ENCODE peak calls at places on chromosomes 6 and 20, in five cellular contexts. U, C, D, B and X are unnamed samples.

GRCh38 chr20:50621068-50621467 is 70.3 kb downstream of the RIPOR3 start:
- DNase-seq in C (no peak), D (no peak), U (no peak), B (no peak), X (no peak)

GRCh38 chr6:82408952-82409421 is 45.4 kb downstream of the TPBG start:
- DNase-seq in U (no peak), C (no peak), B (no peak), D (no peak), X (no peak)

GRCh38 chr6:137493218-137494038 is 766 bp downstream of the OLIG3 start:
- DNase-seq in C (no peak), U (no peak), D (no peak), B (no peak), X (no peak)

GRCh38 chr20:4068708-4069107 is 53.4 kb upstream of the RNF24 start:
- DNase-seq in C (peak), U (no peak), B (no peak), D (peak), X (no peak)

GRCh38 chr6:73134588-73134987 is 90.7 kb downstream of the KHDC1L start:
- DNase-seq in B (peak), U (peak), C (peak), D (no peak), X (no peak)

GRCh38 chr6:35062676-35063574 is 78.2 kb downstream of the TCP11 start:
- DNase-seq in U (no peak), B (no peak), C (no peak), D (no peak), X (no peak)

GRCh38 chr20:63054103-63054474 is 47.3 kb upstream of the BHLHE23 start:
- DNase-seq in B (peak), U (peak), C (no peak), D (no peak), X (no peak)

GRCh38 chr6:143058987-143059386 is 1.7 kb upstream of the AIG1 start:
- DNase-seq in D (no peak), U (no peak), C (no peak), B (no peak), X (no peak)

GRCh38 chr20:54340667-54341081 is 132.8 kb downstream of the PFDN4 start:
- DNase-seq in U (no peak), D (no peak), B (no peak), C (no peak), X (no peak)

GRCh38 chr20:11891081-11891826 is 26.4 kb upstream of the BTBD3 start:
- DNase-seq in U (peak), B (peak), D (peak), C (peak), X (no peak)

GRCh38 chr6:161792887-161793286 is 519.0 kb upstream of the AGPAT4 start:
- DNase-seq in U (no peak), B (no peak), C (no peak), D (no peak), X (no peak)

GRCh38 chr6:149746147-149746946 is at the start of gene NUP43:
- DNase-seq in D (peak), C (peak), B (peak), U (peak), X (peak)
- TF ChIP-seq POLR2A in D (no peak), C (peak), B (no peak), U (no peak), X (peak)

GRCh38 chr6:52284460-52285173 is at the start of gene MCM3:
- DNase-seq in C (peak), D (peak), U (peak), B (peak), X (peak)
- TF ChIP-seq POLR2A in C (peak), D (no peak), U (no peak), B (no peak), X (peak)

GRCh38 chr6:150068786-150069648 is at the start of gene ULBP3:
- DNase-seq in U (peak), B (peak), C (peak), D (peak), X (peak)
- TF ChIP-seq POLR2A in U (no peak), B (no peak), C (peak), D (no peak), X (no peak)

DNA sequence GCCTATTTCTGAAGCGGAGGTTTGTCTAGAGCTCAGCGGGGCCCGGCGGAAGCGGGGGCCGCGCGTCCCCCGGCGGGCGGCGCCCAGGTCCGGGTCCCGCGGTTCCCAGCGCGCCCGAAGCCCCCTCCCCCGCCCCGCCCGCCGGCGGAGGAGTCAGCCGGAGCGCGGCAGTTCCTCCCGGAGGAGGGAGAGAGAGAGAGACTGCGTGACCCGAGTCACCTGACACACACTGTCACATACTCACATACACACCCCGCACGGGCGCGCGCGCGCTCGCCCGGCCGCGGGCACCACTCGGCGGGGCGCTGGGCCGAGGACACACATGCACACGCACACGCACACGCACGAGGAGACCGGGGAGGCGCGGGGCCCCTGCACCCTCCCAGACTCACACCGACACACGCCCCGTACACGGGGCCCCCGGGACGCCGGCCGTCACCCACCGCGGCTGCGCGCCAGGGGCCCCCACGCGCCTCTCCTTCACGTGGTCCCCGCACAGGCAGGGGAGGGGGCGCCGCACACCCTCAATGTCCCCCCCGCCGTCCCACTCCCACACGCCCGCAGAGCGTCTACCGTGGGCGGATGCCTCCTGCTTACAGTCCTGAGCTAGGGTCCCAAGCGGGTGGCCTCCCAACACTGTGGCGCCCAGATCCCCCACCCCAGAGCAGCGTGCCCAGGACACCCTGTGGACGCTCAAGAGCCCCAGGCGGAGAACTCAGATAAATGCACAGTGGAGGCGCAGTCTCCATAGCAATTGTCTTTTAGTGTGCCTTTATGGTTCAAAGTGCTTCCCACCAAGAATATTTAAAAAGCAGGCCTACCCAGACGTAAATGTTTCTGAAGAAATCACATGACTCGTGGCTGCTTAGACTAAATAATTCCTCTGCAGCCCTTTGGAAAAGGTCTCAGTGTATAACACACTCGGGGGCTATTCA is at the start of gene RRAGD:
- DNase-seq in B (peak), U (peak), D (peak), C (peak), X (peak)
- TF ChIP-seq POLR2A in B (no peak), U (peak), D (no peak), C (no peak), X (no peak)

DNA sequence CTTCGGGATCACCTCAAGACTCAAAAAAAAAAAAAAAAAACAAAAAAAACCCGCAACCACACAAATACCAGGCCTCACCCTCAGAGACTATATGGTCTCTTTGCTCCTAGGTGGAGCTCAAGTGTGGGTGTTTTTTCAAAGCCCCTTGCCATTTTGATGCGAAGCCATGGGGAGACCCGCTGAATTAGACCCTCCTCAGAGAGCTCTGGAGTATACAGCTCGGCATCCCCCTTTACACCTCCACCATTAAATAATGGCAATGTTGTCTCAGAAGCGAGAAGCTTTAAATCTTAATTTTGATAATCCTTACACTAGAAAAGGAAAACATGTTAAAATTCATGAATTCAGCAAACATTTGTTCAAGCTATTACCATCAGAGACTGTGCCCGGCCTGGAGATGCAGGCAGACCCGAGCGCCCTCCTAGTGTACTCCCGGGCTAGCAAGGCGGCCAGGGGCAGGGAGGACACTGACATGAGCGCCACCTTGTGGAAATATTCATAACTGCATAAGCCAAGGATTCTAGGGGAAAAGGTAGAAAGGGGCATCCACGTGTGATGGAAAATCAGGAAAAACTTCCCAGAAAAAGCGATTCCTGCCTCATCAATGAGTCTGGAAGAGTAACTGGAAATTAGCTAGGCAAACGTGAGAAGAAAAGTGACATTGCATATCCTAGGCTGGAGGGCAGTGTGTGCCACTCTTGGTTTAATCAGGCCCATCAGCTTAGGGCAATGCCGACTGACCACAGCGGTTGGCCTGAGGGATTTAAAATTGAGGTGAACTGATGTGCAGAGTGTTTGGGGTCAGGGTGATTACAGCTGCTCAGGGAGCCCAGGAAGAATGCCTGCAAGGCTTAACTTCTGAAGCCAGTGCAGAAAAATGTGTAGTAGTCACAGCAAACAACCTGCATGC is 72.5 kb downstream of the B3GAT2 start:
- DNase-seq in B (peak), D (peak), C (peak), U (peak), X (peak)
- TF ChIP-seq POLR2A in B (no peak), D (no peak), C (no peak), U (no peak), X (no peak)

GRCh38 chr6:158999669-159000403 is at the start of gene RSPH3:
- DNase-seq in C (peak), D (peak), U (peak), B (peak), X (peak)
- TF ChIP-seq POLR2A in C (peak), D (no peak), U (peak), B (no peak), X (peak)

GRCh38 chr6:53349209-53349693 is 501 bp upstream of the ELOVL5 start:
- DNase-seq in B (no peak), C (no peak), U (no peak), D (no peak), X (no peak)

GRCh38 chr6:53347921-53348435 is 772 bp downstream of the ELOVL5 start:
- DNase-seq in B (peak), D (peak), C (peak), U (peak), X (no peak)

GRCh38 chr6:53347250-53347920 is 1.4 kb downstream of the ELOVL5 start:
- DNase-seq in B (no peak), U (no peak), D (no peak), C (no peak), X (no peak)

GRCh38 chr6:53344993-53345392 is 3.8 kb downstream of the ELOVL5 start:
- DNase-seq in D (no peak), U (no peak), B (no peak), C (no peak), X (no peak)

GRCh38 chr6:53348436-53349208 is at the start of gene ELOVL5:
- DNase-seq in D (peak), C (peak), B (peak), U (peak), X (peak)
- TF ChIP-seq POLR2A in D (peak), C (peak), B (peak), U (peak), X (peak)